ENCODE peak calls at places on chromosome 10, in eight cellular contexts. W is MG63, E is dorsolateral prefrontal cortex, G is AG04449, M is choroid plexus epithelial cell, R is astrocyte of the spinal cord, X is cardiac muscle cell, Z is HL-60. T is an unnamed sample.

GRCh38 chr10:103636996-103637395 is 143.5 kb downstream of the NEURL1 start:
- DNase-seq in W (peak; percentile 60), E (peak; percentile 57), G (no peak), M (no peak), R (no peak), X (no peak), Z (no peak), T (no peak)

GRCh38 chr10:60666221-60666620 is 112.1 kb upstream of the CDK1 start:
- DNase-seq in W (no peak), E (no peak), G (no peak), M (peak; percentile 85), R (no peak), X (peak; percentile 87), Z (peak; percentile 69), T (no peak)

GRCh38 chr10:107733731-107734130 is 569.2 kb upstream of the SORCS1 start:
- DNase-seq in W (no peak), E (no peak), G (no peak), M (no peak), R (peak; percentile 39), X (no peak), Z (no peak), T (no peak)

GRCh38 chr10:123459371-123460224 is 206.6 kb upstream of the GPR26 start:
- DNase-seq in W (no peak), E (no peak), G (no peak), M (no peak), R (no peak), X (no peak), Z (no peak), T (no peak)

GRCh38 chr10:29760139-29760538 is 125.4 kb upstream of the SVIL start:
- DNase-seq in W (no peak), E (no peak), G (no peak), M (no peak), R (no peak), X (no peak), Z (no peak), T (no peak)

GRCh38 chr10:91367127-91367531 is 43.0 kb upstream of the HECTD2 start:
- DNase-seq in W (no peak), E (no peak), G (no peak), M (no peak), R (no peak), X (no peak), Z (no peak), T (no peak)

GRCh38 chr10:119301397-119301796 is 94.0 kb downstream of the GRK5 start:
- DNase-seq in W (no peak), E (no peak), G (no peak), M (no peak), R (no peak), X (no peak), Z (no peak), T (peak; percentile 34)

GRCh38 chr10:111037868-111038267 is 39.0 kb upstream of the ADRA2A start:
- DNase-seq in W (no peak), E (no peak), G (no peak), M (peak; percentile 20), R (no peak), X (peak; percentile 10), Z (no peak), T (no peak)

GRCh38 chr10:2627969-2628368 is 439.4 kb upstream of the PFKP start:
- DNase-seq in W (no peak), E (no peak), G (no peak), M (no peak), R (no peak), X (no peak), Z (no peak), T (no peak)

GRCh38 chr10:96587255-96588059 is 645 bp upstream of the TM9SF3 start:
- DNase-seq in W (peak; percentile 87), E (no peak), G (no peak), M (peak; percentile 82), R (peak; percentile 84), X (peak; percentile 86), Z (no peak), T (no peak)

GRCh38 chr10:86070278-86070677 is 296.3 kb downstream of the GRID1 start:
- DNase-seq in W (no peak), E (no peak), G (no peak), M (no peak), R (no peak), X (no peak), Z (no peak), T (no peak)

GRCh38 chr10:125411724-125412123 is 251.4 kb upstream of the CTBP2 start:
- DNase-seq in W (peak; percentile 20), E (no peak), G (peak; percentile 57), M (peak; percentile 85), R (peak; percentile 86), X (peak; percentile 36), Z (no peak), T (no peak)

GRCh38 chr10:9596368-9596920 is 1421.2 kb upstream of the CELF2 start:
- DNase-seq in W (peak; percentile 84), E (no peak), G (no peak), M (peak; percentile 13), R (peak; percentile 63), X (no peak), Z (no peak), T (no peak)

GRCh38 chr10:5484205-5484604 is 15.2 kb downstream of the CALML5 start:
- DNase-seq in W (no peak), E (no peak), G (no peak), M (peak; percentile 18), R (no peak), X (no peak), Z (no peak), T (no peak)

GRCh38 chr10:132886211-132887099 is 55.9 kb downstream of the CFAP46 start:
- DNase-seq in W (no peak), E (no peak), G (no peak), M (peak; percentile 16), R (no peak), X (peak; percentile 9), Z (no peak), T (no peak)

GRCh38 chr10:132626761-132627735 is 89.5 kb downstream of the INPP5A start:
- DNase-seq in W (no peak), E (no peak), G (no peak), M (no peak), R (no peak), X (no peak), Z (no peak), T (no peak)

GRCh38 chr10:60388709-60389241 is 900 bp downstream of the ANK3 start:
- DNase-seq in W (no peak), E (peak; percentile 49), G (no peak), M (no peak), R (no peak), X (no peak), Z (no peak), T (no peak)

GRCh38 chr10:88232029-88232895 is 350.9 kb downstream of the RNLS start:
- DNase-seq in W (peak; percentile 43), E (no peak), G (no peak), M (peak; percentile 69), R (peak; percentile 50), X (peak; percentile 94), Z (no peak), T (no peak)

GRCh38 chr10:5583525-5584175 is 58.9 kb downstream of the CALML3 start:
- DNase-seq in W (no peak), E (no peak), G (no peak), M (peak; percentile 58), R (peak; percentile 79), X (peak; percentile 50), Z (no peak), T (no peak)

GRCh38 chr10:126161691-126162090 is 226.6 kb downstream of the ADAM12 start:
- DNase-seq in W (no peak), E (no peak), G (no peak), M (no peak), R (no peak), X (no peak), Z (no peak), T (no peak)

GRCh38 chr10:102065561-102066420 is 642 bp downstream of the HPS6 start:
- DNase-seq in W (peak; percentile 46), E (peak; percentile 39), G (no peak), M (peak; percentile 28), R (no peak), X (peak; percentile 38), Z (no peak), T (no peak)

GRCh38 chr10:100715101-100715444 is 30.3 kb upstream of the PAX2 start:
- DNase-seq in W (no peak), E (no peak), G (no peak), M (no peak), R (no peak), X (no peak), Z (no peak), T (no peak)

GRCh38 chr10:100713859-100714565 is 31.4 kb upstream of the PAX2 start:
- DNase-seq in W (no peak), E (no peak), G (no peak), M (no peak), R (no peak), X (no peak), Z (no peak), T (no peak)

GRCh38 chr10:100715445-100716385 is 29.7 kb upstream of the PAX2 start:
- DNase-seq in W (no peak), E (no peak), G (no peak), M (no peak), R (no peak), X (peak; percentile 44), Z (no peak), T (no peak)

GRCh38 chr10:100713049-100713858 is 32.1 kb upstream of the PAX2 start:
- DNase-seq in W (no peak), E (no peak), G (no peak), M (no peak), R (no peak), X (peak; percentile 13), Z (no peak), T (no peak)

GRCh38 chr10:100714566-100714950 is 30.8 kb upstream of the PAX2 start:
- DNase-seq in W (no peak), E (no peak), G (no peak), M (no peak), R (no peak), X (no peak), Z (no peak), T (no peak)
- H3K4me3 ChIP-seq in W (no peak overlapping the region), E (no peak overlapping the region), G (no peak overlapping the region), M (no peak overlapping the region), R (no peak overlapping the region), X (no peak overlapping the region), Z (no peak overlapping the region), T (no peak overlapping the region)

GRCh38 chr10:47299611-47299988 is 397 bp upstream of the GDF10 start:
- DNase-seq in W (no peak), E (no peak), G (no peak), M (peak; percentile 5), R (no peak), X (no peak), Z (no peak), T (no peak)
- H3K4me3 ChIP-seq in W (no peak overlapping the region), E (peak overlapping the region; percentile 44), G (no peak overlapping the region), M (peak overlapping the region; percentile 45), R (no peak overlapping the region), X (peak overlapping the region; percentile 41), Z (no peak overlapping the region), T (peak overlapping the region; percentile 49)

GRCh38 chr10:21527634-21528451 is 2.4 kb upstream of the SKIDA1 start:
- DNase-seq in W (no peak), E (no peak), G (no peak), M (peak; percentile 59), R (peak; percentile 84), X (peak; percentile 54), Z (no peak), T (no peak)
- H3K4me3 ChIP-seq in W (peak overlapping the region; percentile 63), E (peak overlapping the region; percentile 80), G (peak overlapping the region; percentile 68), M (peak overlapping the region; percentile 65), R (peak overlapping the region; percentile 56), X (peak overlapping the region; percentile 53), Z (peak overlapping the region; percentile 27), T (peak overlapping the region; percentile 59)

DNA sequence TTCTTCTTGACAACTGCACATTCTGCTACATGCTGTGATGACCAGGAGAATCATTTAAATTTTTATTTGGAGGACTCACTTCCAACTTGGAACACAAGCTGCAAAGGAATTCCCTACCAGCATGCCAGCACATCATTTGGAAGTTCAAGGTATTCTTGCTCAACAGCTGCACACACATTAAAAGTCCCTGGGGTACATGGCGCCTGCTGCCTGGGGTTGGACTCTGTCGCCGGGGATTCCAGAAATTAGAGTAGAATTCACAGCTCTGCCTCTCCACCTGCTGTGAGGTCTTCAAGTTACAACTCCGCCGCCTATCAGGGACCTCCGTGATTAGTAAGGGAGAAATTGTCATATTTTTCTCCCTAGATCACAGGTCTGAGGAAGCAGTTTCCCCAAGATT is 1.1 kb downstream of the ZNF32 start:
- DNase-seq in W (no peak), E (no peak), G (no peak), M (no peak), R (no peak), X (no peak), Z (no peak), T (no peak)
- H3K4me3 ChIP-seq in W (peak overlapping the region; percentile 63), E (peak overlapping the region; percentile 78), G (no peak overlapping the region), M (no peak overlapping the region), R (peak overlapping the region; percentile 55), X (peak overlapping the region; percentile 46), Z (no peak overlapping the region), T (peak overlapping the region; percentile 78)